ENCODE peak calls at places on chromosomes 5 and 9, in nine cellular contexts. B is AG09319; G is AG08396; N is stimulated activated CD4-positive, alpha-beta T cell treated with anti-CD3 and anti-CD28 coated beads, TNF-alpha, amount 100 ng/mL, for 1 hour; I is HT1080; Q is lower lobe of right lung; T is H54; R is NB4; M is right atrium auricular region. S is an unnamed sample.

GRCh38 chr9:103301051-103301450 is 305.9 kb downstream of the CYLC2 start:
- DNase-seq in R (no peak), M (no peak), I (no peak), N (no peak), G (no peak), Q (no peak), T (no peak), B (no peak), S (no peak)

GRCh38 chr9:114387678-114388431 is at the start of gene AKNA:
- DNase-seq in M (peak; percentile 85), T (no peak), Q (peak; percentile 86), G (peak; percentile 62), B (peak; percentile 63), N (peak; percentile 66), I (no peak), R (peak; percentile 91), S (no peak)

GRCh38 chr9:68501159-68501506 is 39.5 kb downstream of the TMEM252 start:
- DNase-seq in M (no peak), N (no peak), R (no peak), Q (no peak), I (no peak), B (no peak), T (no peak), G (no peak), S (no peak)

GRCh38 chr9:100623969-100624368 is 46.1 kb downstream of the CAVIN4 start:
- DNase-seq in N (no peak), R (no peak), M (no peak), B (no peak), Q (no peak), T (no peak), I (no peak), G (no peak), S (no peak)

GRCh38 chr5:171137768-171138540 is 171.1 kb upstream of the TLX3 start:
- DNase-seq in B (no peak), T (no peak), I (peak; percentile 48), N (no peak), M (no peak), Q (no peak), G (no peak), R (no peak), S (no peak)

GRCh38 chr9:27784999-27785713 is 211.9 kb upstream of the C9orf72 start:
- DNase-seq in B (no peak), R (no peak), I (peak; percentile 3), Q (no peak), N (no peak), M (no peak), G (no peak), T (no peak), S (no peak)

GRCh38 chr9:94937214-94937903 is 210.9 kb downstream of the AOPEP start:
- DNase-seq in M (no peak), N (no peak), R (peak; percentile 41), G (peak; percentile 75), B (peak; percentile 79), T (peak; percentile 97), I (peak; percentile 92), Q (no peak), S (no peak)

GRCh38 chr5:124263172-124263571 is 483.3 kb downstream of the ZNF608 start:
- DNase-seq in Q (no peak), I (no peak), G (no peak), N (no peak), M (no peak), R (no peak), B (no peak), T (no peak), S (no peak)

GRCh38 chr9:129405089-129405830 is 215.6 kb downstream of the C9orf50 start:
- DNase-seq in I (no peak), T (peak; percentile 45), B (no peak), R (no peak), N (no peak), G (peak; percentile 45), M (no peak), Q (peak; percentile 24), S (no peak)

GRCh38 chr9:1966725-1967366 is 48.3 kb upstream of the SMARCA2 start:
- DNase-seq in Q (no peak), G (no peak), M (no peak), I (no peak), N (no peak), R (no peak), T (no peak), B (no peak), S (no peak)

GRCh38 chr9:36471359-36471758 is 71.3 kb upstream of the RNF38 start:
- DNase-seq in Q (no peak), R (no peak), N (no peak), I (no peak), B (no peak), T (no peak), G (no peak), M (no peak), S (no peak)

GRCh38 chr9:12289711-12290110 is 403.5 kb upstream of the TYRP1 start:
- DNase-seq in N (no peak), M (no peak), Q (no peak), G (no peak), I (no peak), T (no peak), B (no peak), R (no peak), S (no peak)

GRCh38 chr5:176173647-176174046 is 64.6 kb upstream of the SIMC1 start:
- DNase-seq in M (peak; percentile 30), G (no peak), R (no peak), I (no peak), B (no peak), Q (no peak), T (no peak), N (no peak), S (no peak)

GRCh38 chr5:167303582-167303981 is 987.9 kb upstream of the WWC1 start:
- DNase-seq in Q (no peak), R (no peak), M (no peak), G (no peak), I (no peak), B (no peak), N (no peak), T (no peak), S (no peak)

GRCh38 chr9:16721972-16722371 is 148.5 kb downstream of the BNC2 start:
- DNase-seq in I (peak; percentile 77), G (peak; percentile 38), M (peak; percentile 87), B (no peak), Q (no peak), T (no peak), N (no peak), R (no peak), S (no peak)

GRCh38 chr5:113678924-113679575 is 165.6 kb downstream of the YTHDC2 start:
- DNase-seq in Q (no peak), R (peak; percentile 65), G (peak; percentile 43), I (peak; percentile 40), M (no peak), B (no peak), N (no peak), T (peak; percentile 28), S (peak; percentile 50)

GRCh38 chr9:15213249-15213648 is 93.8 kb downstream of the TTC39B start:
- DNase-seq in I (no peak), T (no peak), M (no peak), R (no peak), N (no peak), B (no peak), G (no peak), Q (no peak), S (no peak)

GRCh38 chr9:132698989-132699388 is 28.7 kb downstream of the GTF3C4 start:
- DNase-seq in Q (no peak), B (no peak), T (no peak), M (no peak), N (no peak), R (no peak), G (no peak), I (no peak), S (no peak)

GRCh38 chr5:73160239-73160671 is 12.7 kb upstream of the TMEM174 start:
- DNase-seq in Q (no peak), T (no peak), G (no peak), R (peak; percentile 71), N (peak; percentile 10), M (no peak), I (peak; percentile 20), B (no peak), S (no peak)

GRCh38 chr9:136532799-136533774 is 12.8 kb downstream of the NOTCH1 start:
- DNase-seq in N (peak; percentile 36), G (no peak), M (no peak), T (no peak), R (no peak), Q (no peak), I (no peak), B (no peak), S (no peak)

GRCh38 chr5:121763674-121764073 is 88.0 kb upstream of the FTMT start:
- DNase-seq in R (no peak), Q (no peak), I (no peak), M (no peak), B (no peak), T (no peak), G (no peak), N (no peak), S (no peak)

GRCh38 chr5:57412010-57412409 is 70.6 kb downstream of the ACTBL2 start:
- DNase-seq in M (no peak), T (peak; percentile 31), I (peak; percentile 55), G (peak; percentile 41), R (no peak), N (no peak), Q (no peak), B (peak; percentile 67), S (no peak)

GRCh38 chr5:110965773-110966581 is 105.5 kb upstream of the TSLP start:
- DNase-seq in Q (no peak), G (no peak), M (no peak), T (no peak), I (no peak), R (no peak), N (no peak), B (no peak), S (no peak)

GRCh38 chr9:114718801-114719221 is 36.8 kb upstream of the TEX48 start:
- DNase-seq in G (no peak), I (peak; percentile 93), R (no peak), B (no peak), T (peak; percentile 38), N (peak; percentile 63), Q (no peak), M (no peak), S (peak; percentile 88)

GRCh38 chr9:15286288-15286834 is 20.7 kb downstream of the TTC39B start:
- DNase-seq in B (no peak), M (no peak), N (no peak), R (no peak), I (no peak), T (no peak), Q (no peak), G (no peak), S (no peak)

GRCh38 chr5:169218176-169218575 is 82.8 kb downstream of the SLIT3 start:
- DNase-seq in G (no peak), I (no peak), R (no peak), T (no peak), B (no peak), M (no peak), N (no peak), Q (no peak), S (no peak)

GRCh38 chr5:169512385-169512784 is 71.2 kb upstream of the SPDL1 start:
- DNase-seq in G (no peak), N (no peak), R (no peak), B (no peak), I (no peak), Q (no peak), M (no peak), T (no peak), S (no peak)

GRCh38 chr9:83441390-83441789 is 96.8 kb downstream of the FRMD3 start:
- DNase-seq in I (no peak), T (no peak), B (peak; percentile 16), R (no peak), N (no peak), Q (no peak), G (no peak), M (no peak), S (no peak)

GRCh38 chr5:143682221-143682620 is 129.7 kb upstream of the HMHB1 start:
- DNase-seq in M (no peak), T (no peak), R (no peak), N (no peak), G (peak; percentile 17), I (no peak), B (peak; percentile 19), Q (no peak), S (no peak)

GRCh38 chr5:40736103-40736875 is 19.5 kb downstream of the TTC33 start:
- DNase-seq in R (peak; percentile 71), Q (no peak), G (peak; percentile 43), I (peak; percentile 61), B (peak; percentile 23), M (no peak), T (peak; percentile 38), N (no peak), S (peak; percentile 50)

GRCh38 chr5:40390286-40391253 is 289.1 kb upstream of the PTGER4 start:
- DNase-seq in N (no peak), Q (no peak), G (no peak), I (no peak), M (no peak), R (no peak), B (no peak), T (no peak), S (no peak)